ENCODE peak calls at places on chromosomes 2 and 18, in seven cellular contexts. Y is IMR-90, C is GM12878, L is HCT116, A is SK-N-SH, V is H1, B is HepG2. Z is an unnamed sample.

GRCh38 chr2:133045787-133046186 is 375.8 kb upstream of the LYPD1 start:
- DNase-seq in C (no peak), Y (peak; percentile 63), L (no peak), B (no peak), V (no peak), A (no peak), Z (peak; percentile 22)

GRCh38 chr2:15786003-15786654 is 154.2 kb upstream of the MYCN start:
- DNase-seq in Y (no peak), V (no peak), B (no peak), A (no peak), L (no peak), C (no peak), Z (no peak)

GRCh38 chr2:173589604-173590277 is 235.1 kb downstream of the CDCA7 start:
- DNase-seq in V (no peak), Y (peak; percentile 39), B (no peak), A (no peak), C (no peak), L (peak; percentile 31), Z (peak; percentile 43)

GRCh38 chr18:28193177-28193778 is 16.3 kb upstream of the CDH2 start:
- DNase-seq in C (no peak), A (no peak), L (no peak), Y (no peak), B (peak; percentile 18), V (no peak), Z (no peak)

GRCh38 chr18:48979944-48980890 is 29.5 kb upstream of the SMAD7 start:
- DNase-seq in B (peak; percentile 78), Y (peak; percentile 65), C (no peak), A (no peak), L (no peak), V (no peak), Z (no peak)

GRCh38 chr2:215080545-215080944 is 57.9 kb downstream of the ABCA12 start:
- DNase-seq in Y (no peak), L (no peak), C (no peak), B (no peak), A (no peak), V (no peak), Z (no peak)

GRCh38 chr2:40243581-40243980 is 208.3 kb downstream of the SLC8A1 start:
- DNase-seq in C (no peak), A (no peak), V (no peak), B (no peak), Y (peak; percentile 91), L (no peak), Z (no peak)

GRCh38 chr2:47501374-47502200 is 98.6 kb downstream of the MSH2 start:
- DNase-seq in L (no peak), Y (peak; percentile 37), A (no peak), B (no peak), C (no peak), V (no peak), Z (no peak)

GRCh38 chr2:165193178-165193777 is 10.6 kb downstream of the SCN3A start:
- DNase-seq in V (no peak), Y (no peak), A (no peak), B (no peak), L (no peak), C (peak; percentile 61), Z (no peak)

GRCh38 chr2:234939976-234940375 is 11.8 kb upstream of the SH3BP4 start:
- DNase-seq in C (no peak), L (no peak), Y (no peak), A (no peak), V (no peak), B (no peak), Z (no peak)
- TF ChIP-seq RAD21 in C (no peak), L (no peak), Y (no peak), A (no peak), V (no peak), B (no peak), Z (no peak)

GRCh38 chr2:24920813-24921441 is 890 bp upstream of the ADCY3 start:
- DNase-seq in Y (no peak), V (no peak), C (no peak), A (peak; percentile 70), L (no peak), B (peak; percentile 21), Z (peak; percentile 75)
- TF ChIP-seq RAD21 in Y (no peak), V (peak; percentile 17), C (peak; percentile 39), A (peak; percentile 32), L (no peak), B (no peak), Z (peak; percentile 37)

DNA sequence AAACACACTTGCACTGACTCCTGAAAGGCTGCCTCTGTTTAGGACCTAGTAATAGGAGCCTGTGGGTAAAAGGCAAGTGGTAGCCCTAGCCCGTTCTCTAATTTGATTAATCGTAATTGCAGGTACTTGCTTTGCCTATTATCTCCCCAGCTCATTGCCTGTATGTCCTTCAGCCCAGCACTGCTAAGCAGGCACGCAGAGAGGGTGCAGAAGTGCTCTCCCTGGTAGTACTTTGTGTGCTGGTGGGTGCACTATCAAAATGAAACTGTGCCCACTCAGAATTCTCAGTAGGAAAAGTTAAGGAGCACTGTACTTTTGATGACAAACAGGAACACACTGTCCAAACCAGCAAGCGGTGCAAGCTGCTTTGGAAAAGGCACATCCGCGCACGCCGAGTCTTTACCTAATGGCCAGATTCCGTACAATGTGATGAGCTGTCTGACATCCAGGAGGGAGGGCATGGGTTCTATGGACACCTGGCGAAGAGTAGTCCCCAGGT is 103.6 kb upstream of the ASB18 start:
- DNase-seq in Y (no peak), A (no peak), B (no peak), V (no peak), C (no peak), L (no peak), Z (no peak)
- TF ChIP-seq RAD21 in Y (no peak), A (no peak), B (no peak), V (no peak), C (no peak), L (no peak), Z (no peak)

GRCh38 chr2:54083021-54083420 is 32.4 kb upstream of the ACYP2 start:
- DNase-seq in V (no peak), L (no peak), A (no peak), C (no peak), B (no peak), Y (no peak), Z (no peak)
- TF ChIP-seq RAD21 in V (no peak), L (no peak), A (no peak), C (no peak), B (no peak), Y (no peak), Z (no peak)

DNA sequence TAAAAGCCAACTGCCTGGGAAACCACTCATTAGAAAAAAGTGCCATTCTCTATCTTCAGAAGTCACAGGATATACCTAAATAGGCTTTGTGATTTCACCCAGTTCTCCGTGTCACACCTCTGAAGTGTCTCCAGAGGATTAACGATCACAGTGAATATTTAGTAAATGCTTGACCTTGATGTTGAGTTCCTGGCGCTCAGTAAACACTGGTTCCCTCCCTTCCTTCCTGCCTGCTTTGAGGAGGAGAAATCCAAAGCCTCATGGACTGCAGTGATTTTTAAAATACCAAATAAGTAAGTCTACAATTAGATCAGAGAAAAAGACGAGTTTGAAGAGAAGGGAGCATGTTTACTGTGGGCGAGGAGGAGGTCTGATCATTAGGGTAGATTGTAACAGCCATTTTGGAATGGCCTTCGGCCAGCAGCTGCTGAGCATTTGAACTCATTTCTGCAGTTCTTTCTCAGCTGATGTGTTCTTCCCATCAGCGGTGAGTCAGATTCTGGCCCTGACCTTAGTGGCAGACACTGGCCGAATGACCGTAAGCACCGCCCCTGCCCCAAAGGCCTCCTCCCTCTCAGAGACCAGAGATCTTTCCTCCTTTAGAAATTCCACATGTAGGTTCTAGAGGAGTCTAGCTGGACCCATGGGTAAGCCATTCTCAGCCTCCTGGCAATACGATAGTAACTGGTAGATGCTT is 62.1 kb upstream of the SLC16A14 start:
- DNase-seq in B (peak; percentile 59), A (no peak), C (no peak), Y (peak; percentile 64), L (peak; percentile 42), V (no peak), Z (peak; percentile 42)
- TF ChIP-seq RAD21 in B (no peak), A (no peak), C (no peak), Y (no peak), L (no peak), V (no peak), Z (no peak)

GRCh38 chr2:45836316-45836715 is 184.8 kb downstream of the PRKCE start:
- DNase-seq in L (no peak), C (no peak), V (no peak), B (no peak), A (no peak), Y (no peak), Z (no peak)

GRCh38 chr2:45834372-45834771 is 182.9 kb downstream of the PRKCE start:
- DNase-seq in V (no peak), Y (no peak), L (no peak), C (no peak), B (no peak), A (no peak), Z (no peak)

GRCh38 chr2:45834858-45835257 is 183.4 kb downstream of the PRKCE start:
- DNase-seq in C (no peak), L (no peak), Y (no peak), V (no peak), B (no peak), A (no peak), Z (no peak)

GRCh38 chr2:45833301-45833967 is 182.0 kb downstream of the PRKCE start:
- DNase-seq in V (no peak), Y (no peak), A (no peak), L (no peak), C (no peak), B (no peak), Z (no peak)

DNA sequence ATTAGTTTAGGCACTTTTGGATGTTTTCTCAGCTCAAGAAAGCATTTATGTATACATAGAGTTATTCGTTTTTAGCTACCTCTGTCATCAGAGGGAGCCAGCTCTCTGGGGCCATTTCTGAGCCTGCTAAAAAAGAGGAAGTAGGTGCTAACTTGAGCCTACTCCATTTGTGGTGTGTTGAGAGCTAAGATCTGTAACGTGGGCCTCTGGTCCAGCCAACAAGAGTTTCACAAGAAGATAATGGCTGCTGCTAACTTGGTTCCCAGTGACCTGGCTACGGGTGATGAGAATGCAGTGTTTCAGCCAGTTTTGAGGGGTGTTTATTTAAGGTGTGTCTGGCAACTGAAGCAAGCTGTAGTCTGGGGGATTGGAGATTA is 182.5 kb downstream of the PRKCE start:
- DNase-seq in V (no peak), C (peak; percentile 77), A (no peak), L (no peak), B (no peak), Y (no peak), Z (no peak)
- TF ChIP-seq RAD21 in V (no peak), C (peak; percentile 29), A (no peak), L (no peak), B (no peak), Y (no peak), Z (no peak)

DNA sequence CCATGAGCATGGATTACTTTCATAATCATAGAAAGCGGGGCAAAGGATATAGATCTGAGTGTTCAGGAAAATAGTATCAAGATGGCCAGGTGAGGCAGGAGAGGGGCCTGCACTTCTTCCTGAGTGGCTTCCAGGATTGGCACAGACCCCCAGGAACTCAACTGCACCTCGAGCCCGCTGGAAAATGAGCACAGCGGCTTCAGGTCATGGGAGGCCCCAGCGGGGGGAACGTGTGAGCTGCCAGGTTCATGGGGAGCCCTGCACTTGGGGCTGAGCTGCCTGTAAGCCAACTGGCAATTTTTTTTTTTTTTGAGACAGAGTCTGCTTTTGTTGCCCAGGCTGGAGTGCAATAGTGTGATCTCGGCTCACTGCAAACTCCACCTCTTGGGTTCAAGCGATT is 81.5 kb upstream of the ODC1 start:
- DNase-seq in B (no peak), V (no peak), Y (no peak), L (no peak), A (peak; percentile 22), C (no peak), Z (no peak)
- TF ChIP-seq RAD21 in B (no peak), V (no peak), Y (no peak), L (no peak), A (no peak), C (no peak), Z (no peak)